ENCODE peak calls at places on chromosome 21, in ten cellular contexts. One of them, this sample, is unnamed.

GRCh38 chr21:31335957-31336738 is 7.9 kb downstream of the TIAM1 start:
- DNase-seq in Peyer's patch: no peak
- DNase-seq in body of pancreas: no peak
- DNase-seq in stomach: no peak
- DNase-seq in thyroid gland: no peak
- DNase-seq in heart left ventricle: peak
- DNase-seq in HepG2: no peak
- DNase-seq in A549: peak
- DNase-seq in prostate gland: no peak
- DNase-seq in ovary: no peak
- DNase-seq in this sample: no peak

GRCh38 chr21:38646213-38646837 is 148.0 kb upstream of the ERG start:
- DNase-seq in Peyer's patch: no peak
- DNase-seq in body of pancreas: no peak
- DNase-seq in stomach: no peak
- DNase-seq in thyroid gland: no peak
- DNase-seq in heart left ventricle: no peak
- DNase-seq in HepG2: no peak
- DNase-seq in A549: no peak
- DNase-seq in prostate gland: no peak
- DNase-seq in ovary: no peak
- DNase-seq in this sample: no peak

GRCh38 chr21:30232011-30232410 is 16.1 kb upstream of the CLDN8 start:
- DNase-seq in Peyer's patch: no peak
- DNase-seq in body of pancreas: no peak
- DNase-seq in stomach: no peak
- DNase-seq in thyroid gland: no peak
- DNase-seq in heart left ventricle: no peak
- DNase-seq in HepG2: no peak
- DNase-seq in A549: no peak
- DNase-seq in prostate gland: no peak
- DNase-seq in ovary: no peak
- DNase-seq in this sample: no peak

GRCh38 chr21:15908187-15908586 is 178.4 kb downstream of the USP25 start:
- DNase-seq in Peyer's patch: no peak
- DNase-seq in body of pancreas: no peak
- DNase-seq in stomach: no peak
- DNase-seq in thyroid gland: no peak
- DNase-seq in heart left ventricle: no peak
- DNase-seq in HepG2: no peak
- DNase-seq in A549: no peak
- DNase-seq in prostate gland: no peak
- DNase-seq in ovary: no peak
- DNase-seq in this sample: no peak

GRCh38 chr21:31447477-31447876 is 103.4 kb upstream of the TIAM1 start:
- DNase-seq in Peyer's patch: no peak
- DNase-seq in body of pancreas: no peak
- DNase-seq in stomach: no peak
- DNase-seq in thyroid gland: no peak
- DNase-seq in heart left ventricle: no peak
- DNase-seq in HepG2: no peak
- DNase-seq in A549: no peak
- DNase-seq in prostate gland: no peak
- DNase-seq in ovary: no peak
- DNase-seq in this sample: no peak

GRCh38 chr21:15206514-15206913 is 141.7 kb upstream of the NRIP1 start:
- DNase-seq in Peyer's patch: no peak
- DNase-seq in body of pancreas: no peak
- DNase-seq in stomach: no peak
- DNase-seq in thyroid gland: no peak
- DNase-seq in heart left ventricle: no peak
- DNase-seq in HepG2: no peak
- DNase-seq in A549: no peak
- DNase-seq in prostate gland: no peak
- DNase-seq in ovary: no peak
- DNase-seq in this sample: no peak

GRCh38 chr21:39114871-39115658 is 68.2 kb downstream of the PSMG1 start:
- DNase-seq in Peyer's patch: no peak
- DNase-seq in body of pancreas: no peak
- DNase-seq in stomach: no peak
- DNase-seq in thyroid gland: no peak
- DNase-seq in heart left ventricle: no peak
- DNase-seq in HepG2: peak
- DNase-seq in A549: no peak
- DNase-seq in prostate gland: no peak
- DNase-seq in ovary: no peak
- DNase-seq in this sample: no peak

GRCh38 chr21:23801292-23801691 is 1806.0 kb downstream of the MRPL39 start:
- DNase-seq in Peyer's patch: no peak
- DNase-seq in body of pancreas: no peak
- DNase-seq in stomach: no peak
- DNase-seq in thyroid gland: no peak
- DNase-seq in heart left ventricle: no peak
- DNase-seq in HepG2: no peak
- DNase-seq in A549: no peak
- DNase-seq in prostate gland: no peak
- DNase-seq in ovary: no peak
- DNase-seq in this sample: no peak

GRCh38 chr21:22573834-22574233 is 1575.6 kb downstream of the NCAM2 start:
- DNase-seq in Peyer's patch: no peak
- DNase-seq in body of pancreas: no peak
- DNase-seq in stomach: no peak
- DNase-seq in thyroid gland: no peak
- DNase-seq in heart left ventricle: no peak
- DNase-seq in HepG2: no peak
- DNase-seq in A549: no peak
- DNase-seq in prostate gland: no peak
- DNase-seq in ovary: no peak
- DNase-seq in this sample: no peak

GRCh38 chr21:38930838-38931237 is 125.1 kb downstream of the ETS2 start:
- DNase-seq in Peyer's patch: no peak
- DNase-seq in body of pancreas: no peak
- DNase-seq in stomach: no peak
- DNase-seq in thyroid gland: no peak
- DNase-seq in heart left ventricle: no peak
- DNase-seq in HepG2: no peak
- DNase-seq in A549: no peak
- DNase-seq in prostate gland: no peak
- DNase-seq in ovary: no peak
- DNase-seq in this sample: peak

GRCh38 chr21:43892334-43892733 is 27.3 kb downstream of the AGPAT3 start:
- DNase-seq in Peyer's patch: no peak
- DNase-seq in body of pancreas: no peak
- DNase-seq in stomach: no peak
- DNase-seq in thyroid gland: no peak
- DNase-seq in heart left ventricle: no peak
- DNase-seq in HepG2: no peak
- DNase-seq in A549: no peak
- DNase-seq in prostate gland: no peak
- DNase-seq in ovary: no peak
- DNase-seq in this sample: no peak

GRCh38 chr21:43890042-43890441 is 25.0 kb downstream of the AGPAT3 start:
- DNase-seq in Peyer's patch: no peak
- DNase-seq in body of pancreas: no peak
- DNase-seq in stomach: no peak
- DNase-seq in thyroid gland: no peak
- DNase-seq in heart left ventricle: no peak
- DNase-seq in HepG2: no peak
- DNase-seq in A549: no peak
- DNase-seq in prostate gland: no peak
- DNase-seq in ovary: no peak
- DNase-seq in this sample: no peak

GRCh38 chr21:43892984-43893535 is 28.0 kb downstream of the AGPAT3 start:
- DNase-seq in Peyer's patch: no peak
- DNase-seq in body of pancreas: no peak
- DNase-seq in stomach: no peak
- DNase-seq in thyroid gland: no peak
- DNase-seq in heart left ventricle: no peak
- DNase-seq in HepG2: no peak
- DNase-seq in A549: no peak
- DNase-seq in prostate gland: no peak
- DNase-seq in ovary: no peak
- DNase-seq in this sample: no peak

GRCh38 chr21:43894206-43894577 is 29.2 kb downstream of the AGPAT3 start:
- DNase-seq in Peyer's patch: no peak
- DNase-seq in body of pancreas: no peak
- DNase-seq in stomach: no peak
- DNase-seq in thyroid gland: no peak
- DNase-seq in heart left ventricle: no peak
- DNase-seq in HepG2: no peak
- DNase-seq in A549: no peak
- DNase-seq in prostate gland: no peak
- DNase-seq in ovary: no peak
- DNase-seq in this sample: no peak

GRCh38 chr21:43893536-43894205 is 28.6 kb downstream of the AGPAT3 start:
- DNase-seq in Peyer's patch: no peak
- DNase-seq in body of pancreas: no peak
- DNase-seq in stomach: peak
- DNase-seq in thyroid gland: no peak
- DNase-seq in heart left ventricle: no peak
- DNase-seq in HepG2: no peak
- DNase-seq in A549: no peak
- DNase-seq in prostate gland: no peak
- DNase-seq in ovary: no peak
- DNase-seq in this sample: peak
- H3K4me3 ChIP-seq in Peyer's patch: no peak
- H3K4me3 ChIP-seq in body of pancreas: no peak
- H3K4me3 ChIP-seq in stomach: peak
- H3K4me3 ChIP-seq in thyroid gland: no peak
- H3K4me3 ChIP-seq in heart left ventricle: peak
- H3K4me3 ChIP-seq in HepG2: no peak
- H3K4me3 ChIP-seq in A549: no peak
- H3K4me3 ChIP-seq in prostate gland: no peak
- H3K4me3 ChIP-seq in ovary: no peak
- H3K4me3 ChIP-seq in this sample: no peak

GRCh38 chr21:44454058-44454457 is 1.3 kb upstream of the LRRC3 start:
- DNase-seq in Peyer's patch: no peak
- DNase-seq in body of pancreas: no peak
- DNase-seq in stomach: no peak
- DNase-seq in thyroid gland: no peak
- DNase-seq in heart left ventricle: no peak
- DNase-seq in HepG2: no peak
- DNase-seq in A549: no peak
- DNase-seq in prostate gland: no peak
- DNase-seq in ovary: no peak
- DNase-seq in this sample: no peak

GRCh38 chr21:44456207-44456914 is 1.1 kb downstream of the LRRC3 start:
- DNase-seq in Peyer's patch: no peak
- DNase-seq in body of pancreas: no peak
- DNase-seq in stomach: no peak
- DNase-seq in thyroid gland: no peak
- DNase-seq in heart left ventricle: no peak
- DNase-seq in HepG2: no peak
- DNase-seq in A549: no peak
- DNase-seq in prostate gland: no peak
- DNase-seq in ovary: no peak
- DNase-seq in this sample: no peak

GRCh38 chr21:44456915-44457736 is 1.8 kb downstream of the LRRC3 start:
- DNase-seq in Peyer's patch: no peak
- DNase-seq in body of pancreas: no peak
- DNase-seq in stomach: no peak
- DNase-seq in thyroid gland: no peak
- DNase-seq in heart left ventricle: peak
- DNase-seq in HepG2: no peak
- DNase-seq in A549: no peak
- DNase-seq in prostate gland: no peak
- DNase-seq in ovary: no peak
- DNase-seq in this sample: no peak

GRCh38 chr21:44454747-44455523 is at the start of gene LRRC3:
- DNase-seq in Peyer's patch: peak
- DNase-seq in body of pancreas: peak
- DNase-seq in stomach: peak
- DNase-seq in thyroid gland: peak
- DNase-seq in heart left ventricle: peak
- DNase-seq in HepG2: peak
- DNase-seq in A549: peak
- DNase-seq in prostate gland: peak
- DNase-seq in ovary: peak
- DNase-seq in this sample: peak

DNA sequence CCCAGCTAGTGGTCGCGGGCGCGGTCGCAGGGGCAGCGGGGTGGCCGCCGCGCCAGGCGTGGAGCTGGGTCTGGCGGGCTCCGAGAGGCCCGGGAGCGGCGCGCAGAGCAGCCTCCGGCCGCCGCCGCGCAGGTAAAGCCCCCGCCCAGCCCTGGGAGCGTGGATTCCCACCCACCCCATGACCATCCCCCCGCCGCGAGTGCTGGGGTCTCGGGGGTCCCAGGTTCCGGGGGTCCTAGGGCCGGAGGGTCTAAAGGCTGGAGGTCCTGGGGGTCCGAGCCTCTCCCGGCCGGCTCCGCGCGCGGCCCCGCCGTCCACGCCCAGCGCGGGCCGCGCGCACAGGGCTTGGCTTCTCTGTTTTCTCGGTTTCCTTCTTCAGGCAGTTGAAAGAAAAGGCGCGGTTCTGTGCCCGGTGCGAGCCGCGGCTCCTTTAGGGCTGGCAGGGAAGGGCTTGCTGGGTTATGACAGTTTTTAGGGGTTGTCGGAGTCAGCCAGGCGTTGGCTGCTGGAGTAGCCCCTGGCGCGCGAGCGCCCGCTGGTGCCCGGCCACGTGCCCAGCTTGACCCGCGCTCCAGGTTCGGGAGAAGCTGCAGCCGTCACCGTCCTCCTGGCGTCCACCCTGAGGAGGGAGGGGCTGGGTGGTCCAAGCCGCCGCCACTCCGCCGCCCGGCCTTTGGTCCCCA is 355 bp downstream of the LRRC3 start:
- DNase-seq in Peyer's patch: peak
- DNase-seq in body of pancreas: peak
- DNase-seq in stomach: peak
- DNase-seq in thyroid gland: peak
- DNase-seq in heart left ventricle: peak
- DNase-seq in HepG2: no peak
- DNase-seq in A549: peak
- DNase-seq in prostate gland: peak
- DNase-seq in ovary: peak
- DNase-seq in this sample: peak
- TF ChIP-seq POLR2A in Peyer's patch: no peak
- TF ChIP-seq POLR2A in body of pancreas: no peak
- TF ChIP-seq POLR2A in stomach: no peak
- TF ChIP-seq POLR2A in thyroid gland: no peak
- TF ChIP-seq POLR2A in heart left ventricle: no peak
- TF ChIP-seq POLR2A in HepG2: no peak
- TF ChIP-seq POLR2A in A549: no peak
- TF ChIP-seq POLR2A in prostate gland: no peak
- TF ChIP-seq POLR2A in ovary: no peak
- TF ChIP-seq POLR2A in this sample: no peak

GRCh38 chr21:36384885-36385232 is 333 bp upstream of the CHAF1B start:
- DNase-seq in Peyer's patch: no peak
- DNase-seq in body of pancreas: no peak
- DNase-seq in stomach: no peak
- DNase-seq in thyroid gland: no peak
- DNase-seq in heart left ventricle: no peak
- DNase-seq in HepG2: no peak
- DNase-seq in A549: no peak
- DNase-seq in prostate gland: no peak
- DNase-seq in ovary: no peak
- DNase-seq in this sample: no peak
- H3K4me3 ChIP-seq in Peyer's patch: peak
- H3K4me3 ChIP-seq in body of pancreas: no peak
- H3K4me3 ChIP-seq in stomach: peak
- H3K4me3 ChIP-seq in thyroid gland: no peak
- H3K4me3 ChIP-seq in heart left ventricle: peak
- H3K4me3 ChIP-seq in HepG2: peak
- H3K4me3 ChIP-seq in A549: peak
- H3K4me3 ChIP-seq in prostate gland: peak
- H3K4me3 ChIP-seq in ovary: peak
- H3K4me3 ChIP-seq in this sample: no peak

GRCh38 chr21:42153046-42153685 is 65.8 kb upstream of the ABCG1 start:
- DNase-seq in Peyer's patch: no peak
- DNase-seq in body of pancreas: no peak
- DNase-seq in stomach: no peak
- DNase-seq in thyroid gland: no peak
- DNase-seq in heart left ventricle: no peak
- DNase-seq in HepG2: no peak
- DNase-seq in A549: no peak
- DNase-seq in prostate gland: no peak
- DNase-seq in ovary: no peak
- DNase-seq in this sample: peak
- TF ChIP-seq POLR2A in Peyer's patch: no peak
- TF ChIP-seq POLR2A in body of pancreas: no peak
- TF ChIP-seq POLR2A in stomach: no peak
- TF ChIP-seq POLR2A in thyroid gland: no peak
- TF ChIP-seq POLR2A in heart left ventricle: no peak
- TF ChIP-seq POLR2A in HepG2: no peak
- TF ChIP-seq POLR2A in A549: no peak
- TF ChIP-seq POLR2A in prostate gland: no peak
- TF ChIP-seq POLR2A in ovary: no peak
- TF ChIP-seq POLR2A in this sample: no peak

This sample was measured in adrenal gland.